ENCODE peak calls at places on chromosome 10, in six cellular contexts. One of them, this sample, is unnamed.

GRCh38 chr10:73956476-73957338 is 41.2 kb upstream of the VCL start:
- DNase-seq in GDM1: peak; percentile 87
- DNase-seq in HuH-7: no peak
- DNase-seq in effector CD4-positive, alpha-beta T cell: no peak
- DNase-seq in effector memory CD8-positive, alpha-beta T cell: peak; percentile 27
- DNase-seq in stimulated activated CD4-positive, alpha-beta T cell treated with anti-CD3 and anti-CD28 coated beads, Interleukin-2, amount 100 ng/mL, for 24 hours: peak; percentile 20
- DNase-seq in this sample: peak; percentile 73

GRCh38 chr10:78215645-78216044 is 182.0 kb downstream of the RPS24 start:
- DNase-seq in GDM1: no peak
- DNase-seq in HuH-7: no peak
- DNase-seq in effector CD4-positive, alpha-beta T cell: no peak
- DNase-seq in effector memory CD8-positive, alpha-beta T cell: no peak
- DNase-seq in stimulated activated CD4-positive, alpha-beta T cell treated with anti-CD3 and anti-CD28 coated beads, Interleukin-2, amount 100 ng/mL, for 24 hours: peak; percentile 39
- DNase-seq in this sample: no peak

GRCh38 chr10:22386396-22386928 is 41.2 kb downstream of the SPAG6 start:
- DNase-seq in GDM1: peak; percentile 47
- DNase-seq in HuH-7: no peak
- DNase-seq in effector CD4-positive, alpha-beta T cell: no peak
- DNase-seq in effector memory CD8-positive, alpha-beta T cell: no peak
- DNase-seq in stimulated activated CD4-positive, alpha-beta T cell treated with anti-CD3 and anti-CD28 coated beads, Interleukin-2, amount 100 ng/mL, for 24 hours: no peak
- DNase-seq in this sample: no peak

GRCh38 chr10:87675396-87676376 is 16.0 kb downstream of the PAPSS2 start:
- DNase-seq in GDM1: no peak
- DNase-seq in HuH-7: no peak
- DNase-seq in effector CD4-positive, alpha-beta T cell: no peak
- DNase-seq in effector memory CD8-positive, alpha-beta T cell: no peak
- DNase-seq in stimulated activated CD4-positive, alpha-beta T cell treated with anti-CD3 and anti-CD28 coated beads, Interleukin-2, amount 100 ng/mL, for 24 hours: no peak
- DNase-seq in this sample: peak; percentile 10

GRCh38 chr10:29554660-29555059 is 80.1 kb downstream of the SVIL start:
- DNase-seq in GDM1: no peak
- DNase-seq in HuH-7: no peak
- DNase-seq in effector CD4-positive, alpha-beta T cell: no peak
- DNase-seq in effector memory CD8-positive, alpha-beta T cell: no peak
- DNase-seq in stimulated activated CD4-positive, alpha-beta T cell treated with anti-CD3 and anti-CD28 coated beads, Interleukin-2, amount 100 ng/mL, for 24 hours: no peak
- DNase-seq in this sample: peak; percentile 65

GRCh38 chr10:88154596-88155250 is 291.3 kb downstream of the PTEN start:
- DNase-seq in GDM1: no peak
- DNase-seq in HuH-7: no peak
- DNase-seq in effector CD4-positive, alpha-beta T cell: no peak
- DNase-seq in effector memory CD8-positive, alpha-beta T cell: no peak
- DNase-seq in stimulated activated CD4-positive, alpha-beta T cell treated with anti-CD3 and anti-CD28 coated beads, Interleukin-2, amount 100 ng/mL, for 24 hours: no peak
- DNase-seq in this sample: no peak

GRCh38 chr10:101050206-101051069 is 11.4 kb upstream of the KAZALD1 start:
- DNase-seq in GDM1: no peak
- DNase-seq in HuH-7: peak; percentile 82
- DNase-seq in effector CD4-positive, alpha-beta T cell: peak; percentile 69
- DNase-seq in effector memory CD8-positive, alpha-beta T cell: peak; percentile 76
- DNase-seq in stimulated activated CD4-positive, alpha-beta T cell treated with anti-CD3 and anti-CD28 coated beads, Interleukin-2, amount 100 ng/mL, for 24 hours: peak; percentile 87
- DNase-seq in this sample: peak; percentile 75

GRCh38 chr10:71623098-71623985 is 96.2 kb downstream of the C10orf105 start:
- DNase-seq in GDM1: peak; percentile 36
- DNase-seq in HuH-7: peak; percentile 30
- DNase-seq in effector CD4-positive, alpha-beta T cell: no peak
- DNase-seq in effector memory CD8-positive, alpha-beta T cell: no peak
- DNase-seq in stimulated activated CD4-positive, alpha-beta T cell treated with anti-CD3 and anti-CD28 coated beads, Interleukin-2, amount 100 ng/mL, for 24 hours: no peak
- DNase-seq in this sample: peak; percentile 23

GRCh38 chr10:116146374-116146773 is 126.6 kb downstream of the GFRA1 start:
- DNase-seq in GDM1: no peak
- DNase-seq in HuH-7: no peak
- DNase-seq in effector CD4-positive, alpha-beta T cell: no peak
- DNase-seq in effector memory CD8-positive, alpha-beta T cell: no peak
- DNase-seq in stimulated activated CD4-positive, alpha-beta T cell treated with anti-CD3 and anti-CD28 coated beads, Interleukin-2, amount 100 ng/mL, for 24 hours: no peak
- DNase-seq in this sample: no peak

GRCh38 chr10:43931308-43931930 is 282.7 kb upstream of the ZNF32 start:
- DNase-seq in GDM1: no peak
- DNase-seq in HuH-7: no peak
- DNase-seq in effector CD4-positive, alpha-beta T cell: no peak
- DNase-seq in effector memory CD8-positive, alpha-beta T cell: no peak
- DNase-seq in stimulated activated CD4-positive, alpha-beta T cell treated with anti-CD3 and anti-CD28 coated beads, Interleukin-2, amount 100 ng/mL, for 24 hours: no peak
- DNase-seq in this sample: no peak

GRCh38 chr10:30384791-30385201 is 35.7 kb upstream of the MTPAP start:
- DNase-seq in GDM1: no peak
- DNase-seq in HuH-7: peak; percentile 44
- DNase-seq in effector CD4-positive, alpha-beta T cell: no peak
- DNase-seq in effector memory CD8-positive, alpha-beta T cell: no peak
- DNase-seq in stimulated activated CD4-positive, alpha-beta T cell treated with anti-CD3 and anti-CD28 coated beads, Interleukin-2, amount 100 ng/mL, for 24 hours: peak; percentile 16
- DNase-seq in this sample: peak; percentile 76

GRCh38 chr10:87636313-87636915 is 23.3 kb upstream of the PAPSS2 start:
- DNase-seq in GDM1: no peak
- DNase-seq in HuH-7: no peak
- DNase-seq in effector CD4-positive, alpha-beta T cell: no peak
- DNase-seq in effector memory CD8-positive, alpha-beta T cell: no peak
- DNase-seq in stimulated activated CD4-positive, alpha-beta T cell treated with anti-CD3 and anti-CD28 coated beads, Interleukin-2, amount 100 ng/mL, for 24 hours: no peak
- DNase-seq in this sample: no peak

GRCh38 chr10:23516530-23516929 is 77.7 kb downstream of the OTUD1 start:
- DNase-seq in GDM1: no peak
- DNase-seq in HuH-7: peak; percentile 46
- DNase-seq in effector CD4-positive, alpha-beta T cell: no peak
- DNase-seq in effector memory CD8-positive, alpha-beta T cell: no peak
- DNase-seq in stimulated activated CD4-positive, alpha-beta T cell treated with anti-CD3 and anti-CD28 coated beads, Interleukin-2, amount 100 ng/mL, for 24 hours: no peak
- DNase-seq in this sample: peak; percentile 61

GRCh38 chr10:79073784-79074432 is 5.1 kb downstream of the ZMIZ1 start:
- DNase-seq in GDM1: no peak
- DNase-seq in HuH-7: no peak
- DNase-seq in effector CD4-positive, alpha-beta T cell: no peak
- DNase-seq in effector memory CD8-positive, alpha-beta T cell: no peak
- DNase-seq in stimulated activated CD4-positive, alpha-beta T cell treated with anti-CD3 and anti-CD28 coated beads, Interleukin-2, amount 100 ng/mL, for 24 hours: no peak
- DNase-seq in this sample: peak; percentile 28

GRCh38 chr10:125122566-125122965 is 37.8 kb downstream of the CTBP2 start:
- DNase-seq in GDM1: no peak
- DNase-seq in HuH-7: no peak
- DNase-seq in effector CD4-positive, alpha-beta T cell: no peak
- DNase-seq in effector memory CD8-positive, alpha-beta T cell: no peak
- DNase-seq in stimulated activated CD4-positive, alpha-beta T cell treated with anti-CD3 and anti-CD28 coated beads, Interleukin-2, amount 100 ng/mL, for 24 hours: no peak
- DNase-seq in this sample: no peak

GRCh38 chr10:43857206-43857952 is 208.7 kb upstream of the ZNF32 start:
- DNase-seq in GDM1: no peak
- DNase-seq in HuH-7: no peak
- DNase-seq in effector CD4-positive, alpha-beta T cell: no peak
- DNase-seq in effector memory CD8-positive, alpha-beta T cell: no peak
- DNase-seq in stimulated activated CD4-positive, alpha-beta T cell treated with anti-CD3 and anti-CD28 coated beads, Interleukin-2, amount 100 ng/mL, for 24 hours: no peak
- DNase-seq in this sample: no peak

This sample was measured in A673.